ENCODE peak calls at places on chromosomes 13 and 19, in five cellular contexts. H, F, C, W and O are unnamed samples.
A peak's percentile ranks its signal among the peaks of the same experiment; 100 is the strongest.

GRCh38 chr19:17797397-17798201 is 2.7 kb downstream of the B3GNT3 start:
- DNase-seq in C (peak; percentile 16), W (no peak), H (no peak), F (peak; percentile 85), O (no peak)

GRCh38 chr19:38975214-38975860 is at the start of gene FBXO17:
- DNase-seq in W (no peak), H (peak; percentile 67), C (peak; percentile 72), F (peak; percentile 38), O (peak; percentile 50)

GRCh38 chr13:95684463-95684862 is 7.5 kb downstream of the DNAJC3 start:
- DNase-seq in H (peak; percentile 55), W (no peak), C (no peak), F (no peak), O (no peak)

GRCh38 chr13:111662451-111662850 is 342.0 kb downstream of the TEX29 start:
- DNase-seq in W (no peak), F (no peak), C (no peak), H (peak; percentile 2), O (no peak)

GRCh38 chr13:33639640-33640080 is 178.3 kb upstream of the RFC3 start:
- DNase-seq in C (no peak), W (no peak), H (no peak), F (peak; percentile 94), O (no peak)

GRCh38 chr19:44677019-44677809 is 5.9 kb downstream of the CEACAM19 start:
- DNase-seq in C (peak; percentile 82), H (peak; percentile 74), F (peak; percentile 94), W (no peak), O (no peak)

GRCh38 chr19:407501-408440 is 1.2 kb downstream of the C2CD4C start:
- DNase-seq in F (no peak), H (peak; percentile 36), W (no peak), C (no peak), O (no peak)

GRCh38 chr19:12603714-12604113 is 6.9 kb downstream of the ZNF490 start:
- DNase-seq in H (no peak), C (no peak), F (no peak), W (no peak), O (no peak)

GRCh38 chr19:41159861-41160260 is 33.2 kb upstream of the CYP2S1 start:
- DNase-seq in C (peak; percentile 34), W (no peak), H (no peak), F (no peak), O (no peak)

GRCh38 chr19:13843104-13843921 is 33.6 kb upstream of the NANOS3 start:
- DNase-seq in H (peak; percentile 74), F (peak; percentile 53), C (peak; percentile 86), W (no peak), O (no peak)

GRCh38 chr19:52331757-52332156 is 4.3 kb upstream of the ZNF610 start:
- DNase-seq in F (no peak), H (no peak), C (peak; percentile 30), W (no peak), O (no peak)

GRCh38 chr13:27022571-27023311 is 148.9 kb downstream of the USP12 start:
- DNase-seq in W (no peak), F (no peak), C (peak; percentile 91), H (peak; percentile 10), O (no peak)

GRCh38 chr13:36193151-36193855 is 21.1 kb downstream of the SOHLH2 start:
- DNase-seq in W (no peak), F (peak; percentile 94), H (no peak), C (no peak), O (no peak)

GRCh38 chr19:1066251-1066747 is 668 bp upstream of the ARHGAP45 start:
- DNase-seq in C (no peak), F (peak; percentile 99), H (peak; percentile 76), W (no peak), O (no peak)

GRCh38 chr19:46015080-46015960 is 7.5 kb downstream of the PGLYRP1 start:
- DNase-seq in C (peak; percentile 32), H (peak; percentile 94), W (peak; percentile 70), F (peak; percentile 40), O (peak; percentile 82)

GRCh38 chr13:61500176-61500575 is 84.5 kb upstream of the PCDH20 start:
- DNase-seq in W (no peak), F (no peak), H (no peak), C (no peak), O (no peak)
- H2BK12ac ChIP-seq in W (no peak overlapping the region), F (no peak overlapping the region), H (no peak overlapping the region), C (no peak overlapping the region), O (no peak overlapping the region)

GRCh38 chr19:34269081-34269480 is 14.7 kb downstream of the GARRE1 start:
- DNase-seq in F (no peak), C (no peak), W (no peak), H (no peak), O (no peak)

GRCh38 chr19:34269489-34269888 is 15.1 kb downstream of the GARRE1 start:
- DNase-seq in F (no peak), C (no peak), W (no peak), H (no peak), O (no peak)

GRCh38 chr19:34273121-34273845 is 18.9 kb downstream of the GARRE1 start:
- DNase-seq in C (no peak), W (no peak), F (no peak), H (no peak), O (no peak)

GRCh38 chr19:34274284-34274826 is 20.0 kb downstream of the GARRE1 start:
- DNase-seq in F (no peak), C (peak; percentile 48), H (no peak), W (no peak), O (no peak)

DNA sequence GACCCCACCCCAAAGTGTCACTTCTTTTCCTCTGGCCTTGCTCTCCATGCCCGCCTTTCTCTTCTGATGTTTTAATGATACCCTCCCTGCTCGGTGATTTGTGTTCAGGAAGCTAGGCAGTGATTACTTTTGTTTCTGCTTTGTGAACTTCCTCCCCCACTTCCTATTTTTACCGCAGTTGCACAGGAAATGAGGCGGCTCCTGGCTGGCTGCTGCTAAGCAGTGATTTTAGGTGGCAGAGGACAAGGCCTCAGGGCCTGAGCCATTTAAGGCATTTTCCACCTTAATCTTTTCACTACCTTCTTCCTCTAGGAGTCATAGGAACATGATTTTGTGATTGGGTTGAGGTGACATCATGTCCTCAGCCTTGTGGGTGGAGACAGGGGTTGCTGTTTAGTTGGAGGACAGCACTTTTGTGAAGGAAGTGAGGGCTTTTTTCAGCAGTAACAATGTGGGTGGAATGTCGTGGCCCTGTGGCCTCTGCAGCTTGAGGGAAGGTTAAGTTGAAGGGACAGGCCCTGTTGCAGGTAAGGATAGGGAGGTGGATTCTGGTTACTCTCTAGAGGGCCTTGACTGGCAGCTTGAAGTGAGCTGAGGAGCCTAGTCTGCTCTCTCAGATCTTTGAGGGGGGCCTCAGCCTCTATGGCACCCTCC is 15.7 kb downstream of the GARRE1 start:
- DNase-seq in W (no peak), H (peak; percentile 55), C (peak; percentile 72), F (peak; percentile 95), O (no peak)
- H2AK5ac ChIP-seq in W (no peak overlapping the region), H (no peak overlapping the region), C (peak overlapping the region; percentile 38), F (no peak overlapping the region), O (no peak overlapping the region)

GRCh38 chr19:16037424-16038195 is 38.7 kb upstream of the TPM4 start:
- DNase-seq in W (no peak), F (no peak), C (no peak), H (no peak), O (no peak)
- H2BK12ac ChIP-seq in W (no peak overlapping the region), F (no peak overlapping the region), C (no peak overlapping the region), H (no peak overlapping the region), O (no peak overlapping the region)

DNA sequence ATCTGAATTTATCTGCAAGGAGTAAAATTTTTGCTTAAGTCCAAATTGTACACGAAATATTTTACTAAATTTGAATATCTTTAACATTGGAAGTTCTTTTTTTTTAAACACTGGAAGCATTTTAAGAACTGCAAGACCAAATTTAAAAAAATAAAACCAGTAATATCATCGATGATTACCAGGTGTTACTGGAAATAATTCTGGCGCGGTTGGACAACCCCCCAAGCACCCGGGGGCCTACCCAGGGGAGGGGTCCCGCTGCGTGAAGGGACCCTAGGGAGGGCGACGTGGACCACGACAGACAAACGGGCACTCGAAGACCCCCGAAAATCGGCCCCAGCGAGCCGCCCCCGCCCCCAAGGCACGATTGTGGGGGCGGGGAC is 12.6 kb upstream of the JSRP1 start:
- DNase-seq in W (no peak), F (no peak), C (no peak), H (no peak), O (no peak)
- H2AK5ac ChIP-seq in W (no peak overlapping the region), F (no peak overlapping the region), C (no peak overlapping the region), H (no peak overlapping the region), O (no peak overlapping the region)

GRCh38 chr19:4781851-4782250 is 9.7 kb upstream of the FEM1A start:
- DNase-seq in C (peak; percentile 50), W (no peak), H (no peak), F (no peak), O (no peak)
- H2BK12ac ChIP-seq in C (no peak overlapping the region), W (no peak overlapping the region), H (no peak overlapping the region), F (no peak overlapping the region), O (no peak overlapping the region)